ENCODE peak calls at places on chromosomes 3 and 15, in four cellular contexts. L, A, X and K are unnamed samples.
A peak's percentile ranks its signal among the peaks of the same experiment; 100 is the strongest.

GRCh38 chr3:69161587-69162196 is 39.3 kb upstream of the LMOD3 start:
- DNase-seq in L (no peak), X (peak; percentile 25), A (peak; percentile 52), K (peak; percentile 22)

GRCh38 chr3:141426404-141427034 is 58.2 kb downstream of the ZBTB38 start:
- DNase-seq in A (no peak), L (peak; percentile 85), X (peak; percentile 16), K (no peak)

GRCh38 chr3:16456784-16457415 is 56.6 kb downstream of the RFTN1 start:
- DNase-seq in A (peak; percentile 87), L (peak; percentile 11), X (no peak), K (no peak)

GRCh38 chr3:169128579-169128978 is 534.9 kb downstream of the MECOM start:
- DNase-seq in X (no peak), L (no peak), A (peak; percentile 32), K (no peak)

GRCh38 chr3:8845641-8846040 is 76.2 kb upstream of the OXTR start:
- DNase-seq in L (no peak), A (peak; percentile 84), X (no peak), K (no peak)

GRCh38 chr3:42078686-42079085 is 12.5 kb upstream of the TRAK1 start:
- DNase-seq in A (no peak), X (no peak), L (peak; percentile 7), K (no peak)

GRCh38 chr3:124267406-124267805 is 275.5 kb upstream of the ROPN1 start:
- DNase-seq in A (no peak), X (no peak), L (no peak), K (no peak)

GRCh38 chr15:89628301-89628700 is 27.0 kb downstream of the KIF7 start:
- DNase-seq in A (no peak), X (no peak), L (no peak), K (no peak)

GRCh38 chr3:194322701-194323174 is 28.4 kb downstream of the CPN2 start:
- DNase-seq in L (no peak), A (peak; percentile 98), X (no peak), K (no peak)

GRCh38 chr15:85646538-85647091 is 148.1 kb downstream of the KLHL25 start:
- DNase-seq in X (no peak), A (no peak), L (no peak), K (no peak)

GRCh38 chr15:84886211-84886983 is 1.9 kb downstream of the SLC28A1 start:
- DNase-seq in X (no peak), A (no peak), L (no peak), K (no peak)

GRCh38 chr15:41501961-41502786 is 8.5 kb downstream of the ITPKA start:
- DNase-seq in A (no peak), X (peak; percentile 29), L (no peak), K (no peak)

GRCh38 chr3:105579439-105579838 is 212.7 kb downstream of the ALCAM start:
- DNase-seq in X (no peak), L (no peak), A (no peak), K (no peak)

GRCh38 chr15:89068325-89068784 is 19.9 kb upstream of the ABHD2 start:
- DNase-seq in A (peak; percentile 65), X (no peak), L (no peak), K (peak; percentile 49)

GRCh38 chr15:101325263-101326025 is 30.4 kb upstream of the SNRPA1 start:
- DNase-seq in X (no peak), A (no peak), L (peak; percentile 7), K (no peak)

GRCh38 chr3:10226293-10226692 is 22.0 kb upstream of the TATDN2 start:
- DNase-seq in X (no peak), L (peak; percentile 52), A (no peak), K (no peak)

GRCh38 chr15:35999211-35999610 is 453.2 kb upstream of the DPH6 start:
- DNase-seq in A (no peak), L (no peak), X (no peak), K (no peak)

GRCh38 chr3:46711770-46712169 is 5.9 kb downstream of the PRSS50 start:
- DNase-seq in A (no peak), X (no peak), L (no peak), K (no peak)

GRCh38 chr3:161222662-161223061 is 1.6 kb downstream of the NMD3 start:
- DNase-seq in A (peak; percentile 31), X (no peak), L (no peak), K (no peak)

GRCh38 chr3:132317229-132317948 is at the start of gene ACP3:
- DNase-seq in L (peak; percentile 15), X (no peak), A (peak; percentile 95), K (peak; percentile 62)

GRCh38 chr15:62059818-62060115 is 480 bp downstream of the VPS13C start:
- DNase-seq in X (no peak), A (peak; percentile 17), L (peak; percentile 76), K (no peak)

GRCh38 chr15:88139936-88140335 is 116.6 kb downstream of the NTRK3 start:
- DNase-seq in L (no peak), A (no peak), X (no peak), K (no peak)

GRCh38 chr15:39118510-39118909 is 462.4 kb upstream of the THBS1 start:
- DNase-seq in L (no peak), A (peak; percentile 92), X (no peak), K (no peak)

GRCh38 chr15:99963096-99963825 is 230.0 kb upstream of the LYSMD4 start:
- DNase-seq in A (peak; percentile 68), L (no peak), X (no peak), K (no peak)

GRCh38 chr3:17629400-17629799 is 113.0 kb downstream of the TBC1D5 start:
- DNase-seq in A (no peak), X (no peak), L (no peak), K (no peak)

GRCh38 chr3:182414586-182414985 is 378.7 kb upstream of the ATP11B start:
- DNase-seq in X (peak; percentile 9), L (no peak), A (no peak), K (no peak)

GRCh38 chr3:136343873-136344281 is 93.7 kb downstream of the PCCB start:
- DNase-seq in L (peak; percentile 91), X (no peak), A (peak; percentile 83), K (peak; percentile 82)

GRCh38 chr3:3110299-3110630 is at the start of gene IL5RA:
- DNase-seq in A (no peak), L (no peak), X (no peak), K (no peak)

GRCh38 chr3:197352382-197352781 is 54.0 kb upstream of the DLG1 start:
- DNase-seq in X (no peak), A (peak; percentile 41), L (peak; percentile 25), K (no peak)

GRCh38 chr3:159669753-159670152 is 318.9 kb upstream of the IL12A start:
- DNase-seq in X (no peak), A (no peak), L (no peak), K (no peak)

GRCh38 chr3:124791639-124792111 is 61.4 kb downstream of the UMPS start:
- DNase-seq in A (no peak), L (peak; percentile 39), X (no peak), K (peak; percentile 93)

GRCh38 chr3:151410891-151411559 is 26.5 kb upstream of the P2RY12 start:
- DNase-seq in L (no peak), X (no peak), A (peak; percentile 64), K (no peak)

GRCh38 chr3:44418549-44418948 is 58.9 kb downstream of the ZNF445 start:
- DNase-seq in X (no peak), A (peak; percentile 10), L (no peak), K (no peak)
- TF ChIP-seq CTCF in X (peak; percentile 10), A (peak; percentile 50), L (no peak), K (peak; percentile 14)

DNA sequence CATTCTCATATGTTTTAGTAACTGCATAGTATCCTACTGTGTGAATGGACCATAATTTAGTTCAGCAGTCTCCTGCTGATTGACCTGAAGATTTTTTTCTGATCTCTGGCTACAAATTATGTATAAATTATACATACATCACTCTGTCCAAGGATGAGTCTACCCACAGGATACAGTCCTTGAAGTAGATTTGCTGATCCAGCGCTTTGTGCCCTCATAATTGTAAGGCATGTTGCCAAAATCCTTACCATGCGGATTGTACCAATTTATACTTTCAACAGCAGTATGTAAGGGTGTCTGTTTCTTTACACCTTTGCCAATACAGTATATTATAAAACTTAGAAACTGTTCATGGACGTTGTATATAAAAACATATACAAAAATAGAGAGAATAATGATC is 46.5 kb downstream of the ACAA1 start:
- DNase-seq in L (no peak), X (no peak), A (no peak), K (no peak)
- TF ChIP-seq CTCF in L (no peak), X (no peak), A (no peak), K (no peak)

GRCh38 chr3:11651900-11652299 is 8.2 kb upstream of the VGLL4 start:
- DNase-seq in L (no peak), X (no peak), A (peak; percentile 70), K (no peak)

GRCh38 chr3:11653298-11654055 is 9.8 kb upstream of the VGLL4 start:
- DNase-seq in A (no peak), X (no peak), L (no peak), K (no peak)

GRCh38 chr3:11658180-11658579 is 14.5 kb upstream of the VGLL4 start:
- DNase-seq in A (no peak), L (no peak), X (no peak), K (no peak)

GRCh38 chr3:11654166-11654565 is 10.5 kb upstream of the VGLL4 start:
- DNase-seq in L (no peak), A (no peak), X (no peak), K (no peak)

GRCh38 chr3:11655188-11655928 is 11.6 kb upstream of the VGLL4 start:
- DNase-seq in L (no peak), A (peak; percentile 31), X (no peak), K (no peak)
- TF ChIP-seq CTCF in L (no peak), A (peak; percentile 64), X (peak; percentile 43), K (peak; percentile 36)

DNA sequence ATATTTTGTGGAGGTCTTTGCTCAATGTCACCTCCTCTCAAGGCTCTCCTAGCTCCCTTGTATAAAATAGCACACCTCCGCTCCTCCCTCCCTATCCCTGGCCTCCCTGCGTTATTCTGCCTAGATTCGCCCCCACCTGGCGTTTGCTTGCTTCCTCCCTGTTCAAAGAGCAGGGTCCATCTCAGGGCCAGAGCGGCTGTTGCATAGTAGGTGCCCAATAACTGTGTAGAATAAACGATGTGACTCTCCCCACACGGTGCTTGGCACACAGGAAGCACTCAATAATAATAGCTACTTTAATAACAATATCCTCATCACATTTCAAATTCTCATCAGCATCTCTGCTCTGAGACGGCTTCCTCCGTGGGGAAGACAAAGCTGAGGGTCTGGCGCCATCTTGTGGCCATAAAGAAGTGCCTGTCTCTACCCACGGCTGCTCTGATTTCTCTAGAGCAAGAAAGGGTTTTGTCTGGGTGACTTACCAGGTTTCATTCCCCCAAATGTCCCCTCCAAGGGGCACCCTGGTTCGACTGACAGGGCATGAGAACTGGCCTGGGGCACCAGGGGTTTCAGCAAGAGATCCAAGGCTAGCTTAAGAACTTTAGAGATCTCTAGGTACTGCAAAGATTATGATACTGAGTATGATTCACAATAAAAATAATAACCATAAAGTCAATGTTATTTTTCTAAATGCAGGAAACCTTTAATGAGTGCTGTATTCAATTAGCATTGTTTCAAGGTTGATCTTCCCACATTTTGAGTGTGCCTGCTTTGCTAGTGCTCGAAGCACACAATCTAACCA is 16.1 kb downstream of the CD276 start:
- DNase-seq in L (peak; percentile 79), A (peak; percentile 80), X (peak; percentile 78), K (peak; percentile 52)
- TF ChIP-seq CTCF in L (peak; percentile 93), A (peak; percentile 97), X (peak; percentile 92), K (peak; percentile 96)